ENCODE peak calls at places on chromosomes 3 and 15, in five cellular contexts. K is astrocyte, J is fibroblast of lung, R is neural progenitor cell, L is MM.1S. E is an unnamed sample.

GRCh38 chr15:58070801-58071418 is 5.4 kb upstream of the ALDH1A2 start:
- DNase-seq in K (peak), J (peak), R (peak), L (peak), E (peak)

GRCh38 chr15:73697033-73697467 is 12.9 kb downstream of the CD276 start:
- DNase-seq in K (peak), J (peak), R (peak), L (peak), E (peak)

GRCh38 chr15:65212097-65212496 is 824 bp upstream of the CILP start:
- DNase-seq in K (no peak), J (no peak), R (peak), L (no peak), E (peak)

GRCh38 chr3:186609247-186609868 is 3.5 kb upstream of the AHSG start:
- DNase-seq in K (no peak), J (no peak), R (no peak), L (peak), E (peak)

GRCh38 chr3:41088882-41089281 is 110.4 kb upstream of the CTNNB1 start:
- DNase-seq in K (no peak), J (peak), R (no peak), L (no peak), E (no peak)

GRCh38 chr15:25176616-25176923 is 221.8 kb downstream of the SNRPN start:
- DNase-seq in K (no peak), J (no peak), R (no peak), L (no peak), E (no peak)

GRCh38 chr15:66452421-66452820 is 45.1 kb downstream of the SNAPC5 start:
- DNase-seq in K (no peak), J (no peak), R (no peak), L (no peak), E (no peak)

GRCh38 chr3:190169877-190170276 is 49.2 kb upstream of the P3H2 start:
- DNase-seq in K (no peak), J (no peak), R (no peak), L (peak), E (peak)

GRCh38 chr15:89513284-89513683 is 16.9 kb upstream of the RHCG start:
- DNase-seq in K (no peak), J (no peak), R (no peak), L (no peak), E (no peak)

GRCh38 chr3:11655188-11655928 is 11.6 kb upstream of the VGLL4 start:
- DNase-seq in K (no peak), J (no peak), R (peak), L (no peak), E (no peak)

GRCh38 chr3:36868614-36869436 is 76.0 kb downstream of the TRANK1 start:
- DNase-seq in K (peak), J (peak), R (peak), L (peak), E (peak)

GRCh38 chr3:111851511-111851954 is 7.5 kb upstream of the PHLDB2 start:
- DNase-seq in K (peak), J (peak), R (no peak), L (no peak), E (no peak)

GRCh38 chr3:159775372-159775961 is 213.2 kb upstream of the IL12A start:
- DNase-seq in K (peak), J (peak), R (peak), L (no peak), E (no peak)

GRCh38 chr15:48954538-48954937 is 9.2 kb downstream of the SHC4 start:
- DNase-seq in K (peak), J (peak), R (peak), L (no peak), E (no peak)

GRCh38 chr3:149393355-149394165 is 16.1 kb upstream of the TM4SF1 start:
- DNase-seq in K (peak), J (peak), R (peak), L (peak), E (peak)

GRCh38 chr3:129824926-129825541 is 68.5 kb downstream of the TMCC1 start:
- DNase-seq in K (peak), J (peak), R (peak), L (peak), E (peak)

GRCh38 chr15:83626171-83626802 is 27.6 kb upstream of the ADAMTSL3 start:
- DNase-seq in K (peak), J (peak), R (no peak), L (no peak), E (no peak)

GRCh38 chr3:9398715-9399708 is 1.6 kb downstream of the SETD5 start:
- DNase-seq in K (peak), J (peak), R (peak), L (peak), E (peak)

GRCh38 chr15:40242671-40243070 is 3.8 kb downstream of the PAK6 start:
- DNase-seq in K (no peak), J (no peak), R (no peak), L (no peak), E (no peak)

GRCh38 chr15:88821993-88822392 is 18.8 kb downstream of the ACAN start:
- DNase-seq in K (no peak), J (no peak), R (no peak), L (no peak), E (no peak)

GRCh38 chr3:108608750-108609149 is 19.2 kb downstream of the DZIP3 start:
- DNase-seq in K (no peak), J (no peak), R (peak), L (no peak), E (no peak)

GRCh38 chr3:108605491-108605890 is 16.0 kb downstream of the DZIP3 start:
- DNase-seq in K (no peak), J (no peak), R (no peak), L (no peak), E (no peak)

GRCh38 chr3:108605028-108605427 is 15.5 kb downstream of the DZIP3 start:
- DNase-seq in K (no peak), J (no peak), R (no peak), L (no peak), E (no peak)

DNA sequence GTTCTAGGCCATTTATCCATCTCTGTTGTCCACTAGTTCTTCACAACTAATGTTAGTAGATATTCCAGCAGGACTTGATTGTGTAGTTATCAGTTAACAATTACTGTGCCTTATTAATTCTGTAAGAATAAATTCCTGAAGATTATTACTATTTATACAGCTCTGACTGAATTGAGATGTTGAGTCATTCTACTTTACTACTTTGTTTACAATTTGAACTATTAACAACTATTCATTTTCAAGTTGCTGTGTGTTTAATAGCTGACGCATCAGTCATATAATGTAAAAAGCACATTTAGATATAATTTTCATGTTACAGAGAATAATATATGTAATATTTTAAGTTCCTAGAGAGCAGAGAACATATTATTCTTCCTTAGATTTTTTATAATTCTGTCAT is 21.1 kb downstream of the DZIP3 start:
- DNase-seq in K (no peak), J (no peak), R (no peak), L (no peak), E (no peak)
- H3K9ac ChIP-seq in K (no peak), J (no peak), R (no peak), L (no peak), E (no peak)

DNA sequence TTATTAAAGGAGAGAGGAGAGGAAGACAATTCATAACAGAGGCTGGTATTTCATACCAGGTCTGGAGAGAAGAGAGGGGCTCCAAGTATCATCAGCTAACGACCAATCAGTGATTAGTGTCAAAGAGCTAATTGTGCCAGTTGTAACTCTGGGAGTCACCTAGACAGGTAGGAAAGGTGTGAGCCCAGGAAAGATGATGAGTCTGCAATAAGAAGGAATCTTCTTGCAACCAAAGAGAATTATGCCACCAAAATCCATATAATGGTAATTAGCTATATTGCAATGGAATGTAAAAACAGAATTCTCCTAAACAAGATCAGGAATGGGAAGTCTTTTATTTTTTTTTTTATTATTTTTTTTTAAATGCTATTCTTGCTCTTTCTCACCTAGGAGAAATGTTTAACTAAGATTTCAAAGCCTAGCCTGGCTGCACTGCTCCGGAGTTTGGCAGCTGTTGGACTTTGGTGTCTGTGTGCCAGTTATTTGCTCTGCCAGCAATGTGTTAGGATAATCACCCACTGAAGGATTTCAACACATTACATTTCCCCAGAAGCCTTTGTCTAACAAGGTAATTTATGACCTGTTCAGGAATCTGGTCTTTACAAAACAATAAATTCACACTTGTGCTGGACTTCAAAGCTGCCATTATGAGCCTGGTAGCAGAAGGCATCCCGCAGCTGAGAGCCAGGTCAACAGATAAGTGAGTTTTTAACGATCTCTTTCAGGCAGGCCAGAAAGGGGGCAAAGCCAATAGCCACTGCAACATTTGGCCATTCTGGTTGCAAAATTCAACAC is 89.4 kb downstream of the FOXB1 start:
- DNase-seq in K (no peak), J (peak), R (no peak), L (no peak), E (no peak)
- H2AFZ ChIP-seq in K (no peak), J (no peak), R (no peak), L (no peak), E (no peak)

DNA sequence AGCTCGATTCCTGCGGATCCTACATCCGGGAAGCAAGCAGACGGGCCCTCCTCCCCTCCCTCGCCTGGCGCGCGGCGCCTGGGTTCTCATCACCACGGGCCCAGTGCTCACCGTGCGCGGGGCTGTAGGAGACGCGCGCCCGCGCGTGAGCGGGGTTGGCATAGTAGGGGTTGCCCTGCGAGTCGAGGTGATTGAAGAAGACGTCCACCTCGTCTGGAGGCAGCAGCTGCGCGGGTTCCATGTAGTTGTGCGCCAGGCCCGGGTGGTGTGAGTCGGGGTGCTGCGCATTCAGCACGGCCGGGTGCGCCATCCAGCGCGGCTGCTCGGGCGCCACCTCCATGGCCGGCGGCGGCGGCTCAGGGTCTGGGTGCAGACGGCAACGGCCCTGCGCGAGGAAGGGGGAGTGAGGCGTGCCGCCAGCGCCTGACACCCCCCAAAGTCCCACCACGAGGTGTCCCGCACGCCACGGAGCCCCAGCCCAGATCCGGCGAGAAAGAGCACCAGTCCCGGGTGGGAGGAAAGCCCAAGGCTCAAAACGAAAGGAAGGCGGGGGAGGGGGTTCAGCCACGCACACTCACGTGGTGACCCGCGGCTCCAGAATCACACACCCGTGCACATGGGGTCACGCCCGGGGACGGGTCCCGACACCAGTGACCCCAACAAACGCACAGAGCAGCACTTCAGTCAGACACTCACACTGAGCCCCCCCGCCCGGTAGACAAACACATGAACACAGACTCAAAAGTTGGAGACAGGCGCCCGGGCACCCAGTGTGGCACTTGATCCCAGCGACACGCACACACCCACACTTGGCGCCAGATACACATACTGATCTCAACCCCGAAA is 6.1 kb downstream of the GATA2 start:
- DNase-seq in K (no peak), J (peak), R (peak), L (no peak), E (no peak)
- H3K9ac ChIP-seq in K (peak), J (peak), R (no peak), L (no peak), E (no peak)

GRCh38 chr15:45588199-45588910 is 1.2 kb downstream of the BLOC1S6 start:
- DNase-seq in K (no peak), J (peak), R (no peak), L (no peak), E (peak)

GRCh38 chr15:45587861-45588170 is 637 bp downstream of the BLOC1S6 start:
- DNase-seq in K (no peak), J (no peak), R (peak), L (peak), E (no peak)

GRCh38 chr15:45585069-45585468 is 2.1 kb upstream of the BLOC1S6 start:
- DNase-seq in K (no peak), J (no peak), R (no peak), L (no peak), E (no peak)

GRCh38 chr15:45589296-45589695 is 2.1 kb downstream of the BLOC1S6 start:
- DNase-seq in K (no peak), J (peak), R (no peak), L (no peak), E (no peak)

GRCh38 chr15:45586990-45587860 is at the start of gene BLOC1S6:
- DNase-seq in K (peak), J (peak), R (peak), L (peak), E (peak)
- H2AFZ ChIP-seq in K (peak), J (peak), R (peak), L (peak), E (peak)